ENCODE peak calls at places on chromosomes 5 and 9, in nine cellular contexts. A is NCI-H1417; M is cardiac muscle cell; G is pancreas; V is vagina; O is Caki2; L is upper lobe of right lung; N is GM12865; Z is CD8-positive, alpha-beta T cell. B is an unnamed sample.

GRCh38 chr9:93061791-93062299 is 3.3 kb downstream of the SUSD3 start:
- DNase-seq in A (peak), M (no peak), G (no peak), V (no peak), O (no peak), L (no peak), N (peak), Z (no peak), B (peak)

GRCh38 chr5:104179057-104179456 is 616.5 kb upstream of the NUDT12 start:
- DNase-seq in A (no peak), M (peak), G (peak), V (no peak), O (peak), L (no peak), N (peak), Z (no peak), B (peak)

GRCh38 chr9:137813651-137814415 is 63.7 kb upstream of the CACNA1B start:
- DNase-seq in A (peak), M (no peak), G (no peak), V (no peak), O (no peak), L (peak), N (no peak), Z (no peak), B (no peak)

GRCh38 chr9:16278420-16278999 is 592.0 kb downstream of the BNC2 start:
- DNase-seq in A (no peak), M (no peak), G (no peak), V (no peak), O (no peak), L (no peak), N (no peak), Z (no peak), B (no peak)

GRCh38 chr5:61604626-61605025 is 272.6 kb downstream of the ZSWIM6 start:
- DNase-seq in A (no peak), M (no peak), G (no peak), V (no peak), O (no peak), L (no peak), N (no peak), Z (no peak), B (no peak)

GRCh38 chr9:90142580-90142979 is 500.0 kb downstream of the DIRAS2 start:
- DNase-seq in A (peak), M (peak), G (peak), V (no peak), O (peak), L (no peak), N (peak), Z (peak), B (peak)

GRCh38 chr5:173452098-173452497 is 123.9 kb upstream of the STC2 start:
- DNase-seq in A (no peak), M (peak), G (no peak), V (no peak), O (peak), L (no peak), N (no peak), Z (no peak), B (no peak)

GRCh38 chr9:2837915-2838314 is 6.0 kb downstream of the PUM3 start:
- DNase-seq in A (no peak), M (no peak), G (no peak), V (no peak), O (no peak), L (no peak), N (no peak), Z (no peak), B (no peak)

GRCh38 chr9:78030553-78031270 is 899 bp downstream of the GNAQ start:
- DNase-seq in A (peak), M (peak), G (peak), V (no peak), O (peak), L (peak), N (no peak), Z (peak), B (peak)

GRCh38 chr5:10229306-10230048 is 20.2 kb downstream of the ATPSCKMT start:
- DNase-seq in A (no peak), M (no peak), G (no peak), V (no peak), O (peak), L (no peak), N (no peak), Z (no peak), B (no peak)

GRCh38 chr5:13316191-13316590 is 628.3 kb downstream of the DNAH5 start:
- DNase-seq in A (peak), M (peak), G (no peak), V (no peak), O (no peak), L (no peak), N (no peak), Z (no peak), B (no peak)

GRCh38 chr9:109027176-109027575 is 13.9 kb upstream of the CTNNAL1 start:
- DNase-seq in A (no peak), M (no peak), G (no peak), V (no peak), O (no peak), L (no peak), N (no peak), Z (no peak), B (no peak)

GRCh38 chr9:117315236-117315635 is 99.6 kb downstream of the ASTN2 start:
- DNase-seq in A (no peak), M (no peak), G (peak), V (no peak), O (no peak), L (no peak), N (no peak), Z (no peak), B (no peak)

GRCh38 chr5:68849103-68849502 is 244.7 kb upstream of the SLC30A5 start:
- DNase-seq in A (no peak), M (no peak), G (no peak), V (no peak), O (no peak), L (no peak), N (no peak), Z (no peak), B (no peak)

GRCh38 chr9:38342096-38342495 is 50.4 kb upstream of the ALDH1B1 start:
- DNase-seq in A (no peak), M (no peak), G (no peak), V (peak), O (no peak), L (no peak), N (no peak), Z (no peak), B (no peak)

GRCh38 chr5:160382361-160382760 is 11.9 kb upstream of the C1QTNF2 start:
- DNase-seq in A (no peak), M (no peak), G (no peak), V (no peak), O (no peak), L (no peak), N (no peak), Z (no peak), B (no peak)

GRCh38 chr5:63155310-63155631 is 576.7 kb downstream of the LRRC70 start:
- DNase-seq in A (no peak), M (no peak), G (no peak), V (no peak), O (no peak), L (no peak), N (no peak), Z (no peak), B (no peak)

GRCh38 chr9:121133104-121133816 is 58.5 kb downstream of the CNTRL start:
- DNase-seq in A (peak), M (no peak), G (peak), V (no peak), O (no peak), L (peak), N (peak), Z (peak), B (no peak)

B was measured in MM.1S.